ENCODE peak calls at places on chromosomes 16 and 17, in ten cellular contexts. C is T follicular helper cell; Y is activated gamma-delta T cell treated with anti-CD3 and anti-CD28 coated beads, Interleukin-2, amount 50 U/mL, for 16 hours; F is A172; L is GM13976; K is bronchial epithelial cell; D is GM12878; M is CD4-positive, alpha-beta T cell; I is AG09319; V is EL. B is an unnamed sample.

GRCh38 chr17:347309-347708 is 5.3 kb downstream of the RPH3AL start:
- DNase-seq in F (no peak), V (no peak), D (no peak), K (no peak), M (no peak), Y (no peak), L (no peak), I (no peak), C (no peak), B (no peak)

GRCh38 chr17:33674685-33675084 is 381.6 kb upstream of the ASIC2 start:
- DNase-seq in C (peak; percentile 6), D (peak; percentile 19), F (peak; percentile 53), L (peak; percentile 59), K (peak; percentile 55), V (peak; percentile 38), Y (peak; percentile 12), M (peak; percentile 2), I (peak; percentile 2), B (no peak)

GRCh38 chr17:6011241-6011640 is 58.9 kb upstream of the WSCD1 start:
- DNase-seq in V (no peak), C (no peak), K (no peak), M (no peak), F (no peak), Y (no peak), I (no peak), L (no peak), D (no peak), B (no peak)

GRCh38 chr16:15743657-15744056 is 93.6 kb downstream of the NDE1 start:
- DNase-seq in V (no peak), C (no peak), L (no peak), F (no peak), D (no peak), I (no peak), M (no peak), K (no peak), Y (no peak), B (no peak)

GRCh38 chr16:48558269-48558915 is 51.6 kb downstream of the N4BP1 start:
- DNase-seq in K (peak; percentile 36), D (no peak), F (no peak), I (no peak), V (peak; percentile 61), L (no peak), Y (no peak), C (no peak), M (no peak), B (no peak)

GRCh38 chr17:47966079-47966519 is 4.8 kb upstream of the CDK5RAP3 start:
- DNase-seq in M (no peak), I (no peak), F (no peak), K (no peak), V (no peak), Y (no peak), C (no peak), D (no peak), L (no peak), B (no peak)

GRCh38 chr16:51757124-51757470 is 606.0 kb upstream of the SALL1 start:
- DNase-seq in I (no peak), F (no peak), C (no peak), L (no peak), M (no peak), D (no peak), Y (no peak), V (no peak), K (no peak), B (no peak)

GRCh38 chr16:30996324-30996999 is 11.5 kb downstream of the HSD3B7 start:
- DNase-seq in I (no peak), L (no peak), K (peak; percentile 13), M (no peak), D (no peak), Y (no peak), V (peak; percentile 35), C (no peak), F (no peak), B (no peak)

GRCh38 chr17:64061157-64061898 is 40.9 kb upstream of the ICAM2 start:
- DNase-seq in V (no peak), K (peak; percentile 85), F (no peak), L (peak; percentile 69), C (no peak), I (no peak), M (no peak), Y (no peak), D (peak; percentile 68), B (no peak)

GRCh38 chr17:82351254-82351712 is 7.8 kb upstream of the TEX19 start:
- DNase-seq in D (no peak), F (no peak), L (no peak), K (no peak), V (no peak), C (no peak), M (no peak), Y (no peak), I (no peak), B (no peak)

GRCh38 chr16:17377360-17378324 is 93.1 kb downstream of the XYLT1 start:
- DNase-seq in F (no peak), I (no peak), Y (no peak), C (no peak), V (no peak), D (peak; percentile 80), L (peak; percentile 67), K (no peak), M (no peak), B (no peak)

GRCh38 chr16:27230562-27230991 is 27.3 kb downstream of the KDM8 start:
- DNase-seq in F (peak; percentile 64), M (peak; percentile 83), V (no peak), C (peak; percentile 53), K (no peak), D (no peak), L (no peak), Y (peak; percentile 51), I (no peak), B (no peak)